ENCODE peak calls at places on chromosomes 13 and 19, in four cellular contexts. A is HEK293T, U is K562, R is HepG2. X is an unnamed sample.

GRCh38 chr19:13621413-13621812 is 115.1 kb upstream of the CACNA1A start:
- DNase-seq in U (peak), A (no peak), R (no peak), X (no peak)

GRCh38 chr13:104779311-104779710 is 1713.1 kb upstream of the SLC10A2 start:
- DNase-seq in R (no peak), A (no peak), U (no peak), X (no peak)

GRCh38 chr19:13881231-13881691 is 4.3 kb downstream of the NANOS3 start:
- DNase-seq in U (no peak), R (peak), A (no peak), X (no peak)

GRCh38 chr13:75748874-75749273 is 112.7 kb downstream of the LMO7 start:
- DNase-seq in U (no peak), A (no peak), R (no peak), X (no peak)

GRCh38 chr13:43238341-43239083 is 215.1 kb downstream of the DNAJC15 start:
- DNase-seq in R (no peak), A (no peak), U (no peak), X (no peak)

GRCh38 chr19:41530761-41531301 is 45.1 kb upstream of the CEACAM21 start:
- DNase-seq in A (no peak), U (no peak), R (no peak), X (no peak)

GRCh38 chr13:93248627-93249047 is 22.0 kb downstream of the GPC6 start:
- DNase-seq in U (peak), A (peak), R (peak), X (no peak)

GRCh38 chr13:33227927-33228644 is 57.5 kb downstream of the STARD13 start:
- DNase-seq in A (no peak), U (no peak), R (no peak), X (no peak)

GRCh38 chr19:35048911-35049411 is 7.4 kb downstream of the HPN start:
- DNase-seq in A (no peak), U (no peak), R (no peak), X (no peak)

GRCh38 chr19:12194827-12195500 is 32.1 kb downstream of the ZNF136 start:
- DNase-seq in U (no peak), R (no peak), A (no peak), X (no peak)

GRCh38 chr19:18096258-18096657 is 1.3 kb upstream of the MAST3 start:
- DNase-seq in A (no peak), R (no peak), U (no peak), X (no peak)

GRCh38 chr13:46796515-46797467 is at the start of gene ESD:
- DNase-seq in R (peak), A (peak), U (peak), X (peak)
- TF ChIP-seq TARDBP in R (peak), A (no peak), U (no peak), X (no peak)

GRCh38 chr19:1073063-1073955 is 6.3 kb downstream of the ARHGAP45 start:
- DNase-seq in A (no peak), U (peak), R (no peak), X (no peak)
- TF ChIP-seq TARDBP in A (no peak), U (no peak), R (no peak), X (no peak)

GRCh38 chr13:48393030-48393697 is 19.7 kb downstream of the LPAR6 start:
- DNase-seq in A (no peak), R (no peak), U (no peak), X (no peak)
- TF ChIP-seq TARDBP in A (no peak), R (no peak), U (no peak), X (no peak)

DNA sequence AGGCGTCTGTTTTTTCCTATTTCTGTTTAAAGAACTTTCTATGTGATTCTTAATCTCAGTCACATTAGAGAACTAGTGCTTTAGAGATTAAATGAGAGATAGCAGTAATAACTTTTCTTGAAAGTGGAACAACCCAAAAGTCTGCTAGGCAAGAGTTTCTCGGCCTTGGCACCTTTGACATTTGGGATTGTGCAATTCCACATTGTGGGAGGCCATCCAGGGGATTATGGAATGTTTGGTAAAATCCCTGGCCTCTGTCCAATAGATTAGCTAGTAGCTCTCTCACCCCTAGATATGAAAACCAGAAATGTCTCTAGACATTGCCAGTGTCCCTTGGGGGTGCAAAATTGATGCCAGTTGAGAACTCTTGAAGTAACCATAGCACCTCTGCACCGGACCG is 45.0 kb upstream of the IL17D start:
- DNase-seq in A (no peak), U (no peak), R (no peak), X (no peak)
- TF ChIP-seq TARDBP in A (no peak), U (no peak), R (no peak), X (no peak)

GRCh38 chr13:38868399-38868798 is 122.2 kb downstream of the STOML3 start:
- DNase-seq in R (no peak), U (no peak), A (no peak), X (no peak)
- TF ChIP-seq TARDBP in R (no peak), U (no peak), A (no peak), X (no peak)

GRCh38 chr19:29674374-29675119 is 9.3 kb downstream of the PLEKHF1 start:
- DNase-seq in A (no peak), U (no peak), R (no peak), X (no peak)

GRCh38 chr19:29673451-29674371 is 8.4 kb downstream of the PLEKHF1 start:
- DNase-seq in A (no peak), U (no peak), R (no peak), X (no peak)

GRCh38 chr19:29671393-29672076 is 6.3 kb downstream of the PLEKHF1 start:
- DNase-seq in U (peak), R (peak), A (no peak), X (peak)

GRCh38 chr19:29672319-29672932 is 7.2 kb downstream of the PLEKHF1 start:
- DNase-seq in A (no peak), U (no peak), R (no peak), X (no peak)

GRCh38 chr19:29672933-29673336 is 7.7 kb downstream of the PLEKHF1 start:
- DNase-seq in U (no peak), A (no peak), R (no peak), X (peak)
- TF ChIP-seq TARDBP in U (no peak), A (no peak), R (no peak), X (no peak)

GRCh38 chr13:103403148-103403740 is 337.0 kb upstream of the SLC10A2 start:
- DNase-seq in A (no peak), U (no peak), R (no peak), X (no peak)
- TF ChIP-seq TARDBP in A (no peak), U (no peak), R (no peak), X (no peak)

GRCh38 chr19:46016426-46017094 is 6.3 kb downstream of the PGLYRP1 start:
- DNase-seq in R (peak), U (peak), A (peak), X (peak)

GRCh38 chr19:46014534-46014933 is 8.3 kb downstream of the PGLYRP1 start:
- DNase-seq in A (no peak), U (no peak), R (no peak), X (no peak)

GRCh38 chr19:46017095-46017429 is 5.8 kb downstream of the PGLYRP1 start:
- DNase-seq in R (no peak), A (no peak), U (no peak), X (no peak)

GRCh38 chr19:46015080-46015960 is 7.5 kb downstream of the PGLYRP1 start:
- DNase-seq in A (peak), R (no peak), U (no peak), X (no peak)

GRCh38 chr19:46015961-46016425 is 6.9 kb downstream of the PGLYRP1 start:
- DNase-seq in R (no peak), U (no peak), A (no peak), X (no peak)
- TF ChIP-seq TARDBP in R (no peak), U (no peak), A (no peak), X (no peak)

GRCh38 chr19:51903192-51903591 is 1.6 kb downstream of the ZNF649 start:
- DNase-seq in R (no peak), A (no peak), U (no peak), X (no peak)

GRCh38 chr19:51901860-51902259 is 3.0 kb downstream of the ZNF649 start:
- DNase-seq in A (no peak), R (no peak), U (no peak), X (no peak)

GRCh38 chr19:51904331-51905165 is at the start of gene ZNF649:
- DNase-seq in R (peak), A (peak), U (peak), X (peak)
- TF ChIP-seq TARDBP in R (no peak), A (no peak), U (no peak), X (peak)

X was measured in GM12878.